ENCODE peak calls at places on chromosomes 4 and X, in five cellular contexts. V, G, A, S and R are unnamed samples.

GRCh38 chr4:161448550-161449180 is 715.1 kb downstream of the FSTL5 start:
- DNase-seq in S (no peak), A (no peak), V (no peak), G (no peak), R (no peak)

GRCh38 chrX:38304010-38304409 is 23.3 kb downstream of the RPGR start:
- DNase-seq in G (no peak), A (no peak), S (no peak), V (no peak), R (no peak)

GRCh38 chrX:35617836-35618235 is 180.3 kb upstream of the MAGEB16 start:
- DNase-seq in A (no peak), S (no peak), G (no peak), V (no peak), R (no peak)

GRCh38 chr4:129822708-129823504 is 727.0 kb downstream of the C4orf33 start:
- DNase-seq in S (peak), V (no peak), G (no peak), A (no peak), R (no peak)

GRCh38 chrX:133776072-133776471 is 209.3 kb downstream of the GPC3 start:
- DNase-seq in G (peak), S (no peak), V (no peak), A (no peak), R (no peak)

GRCh38 chrX:113058634-113059033 is 218.0 kb upstream of the AMOT start:
- DNase-seq in G (no peak), S (no peak), V (no peak), A (no peak), R (no peak)

GRCh38 chr4:138828926-138829325 is 186.7 kb upstream of the NOCT start:
- DNase-seq in S (no peak), A (no peak), G (no peak), V (no peak), R (no peak)

GRCh38 chrX:11758400-11759171 is 549 bp downstream of the MSL3 start:
- DNase-seq in V (peak), G (peak), A (peak), S (peak), R (peak)

GRCh38 chr4:147195386-147195785 is 249.7 kb upstream of the TTC29 start:
- DNase-seq in G (no peak), S (no peak), V (no peak), A (no peak), R (no peak)

GRCh38 chr4:147194604-147195003 is 248.9 kb upstream of the TTC29 start:
- DNase-seq in A (no peak), S (no peak), G (no peak), V (no peak), R (no peak)

GRCh38 chr4:147194107-147194506 is 248.4 kb upstream of the TTC29 start:
- DNase-seq in V (no peak), A (no peak), G (no peak), S (no peak), R (no peak)

GRCh38 chr4:147201016-147201415 is 255.4 kb upstream of the TTC29 start:
- DNase-seq in V (no peak), G (no peak), A (no peak), S (no peak), R (no peak)

GRCh38 chr4:147198411-147199051 is 252.9 kb upstream of the TTC29 start:
- DNase-seq in A (no peak), V (no peak), G (no peak), S (no peak), R (no peak)
- TF ChIP-seq CTCF in A (no peak), V (no peak), G (no peak), S (no peak), R (no peak)

GRCh38 chrX:108735087-108735679 is 1.2 kb downstream of the IRS4 start:
- DNase-seq in V (no peak), S (no peak), A (no peak), G (no peak), R (no peak)
- H3K4me3 ChIP-seq in V (no peak), S (peak), A (no peak), G (no peak), R (no peak)

GRCh38 chr4:40055873-40056721 is 553 bp upstream of the N4BP2 start:
- DNase-seq in V (peak), A (peak), G (peak), S (peak), R (no peak)
- TF ChIP-seq CTCF in V (no peak), A (no peak), G (no peak), S (no peak), R (no peak)

GRCh38 chr4:48022192-48022799 is 5.7 kb downstream of the NIPAL1 start:
- DNase-seq in S (no peak), A (no peak), G (no peak), V (no peak), R (no peak)

GRCh38 chr4:48021086-48021485 is 4.5 kb downstream of the NIPAL1 start:
- DNase-seq in V (no peak), G (no peak), A (no peak), S (no peak), R (no peak)

GRCh38 chr4:48025005-48025404 is 8.4 kb downstream of the NIPAL1 start:
- DNase-seq in S (no peak), A (no peak), V (no peak), G (no peak), R (no peak)

GRCh38 chr4:48027653-48028052 is 11.1 kb downstream of the NIPAL1 start:
- DNase-seq in A (no peak), G (no peak), V (no peak), S (no peak), R (no peak)

GRCh38 chr4:48024522-48024921 is 8.0 kb downstream of the NIPAL1 start:
- DNase-seq in A (no peak), V (no peak), G (no peak), S (no peak), R (no peak)
- H3K4me3 ChIP-seq in A (no peak), V (no peak), G (no peak), S (no peak), R (no peak)

GRCh38 chr4:116849620-116850019 is 235.8 kb downstream of the TRAM1L1 start:
- DNase-seq in G (no peak), V (no peak), A (no peak), S (no peak), R (no peak)
- TF ChIP-seq CTCF in G (no peak), V (peak), A (no peak), S (no peak), R (no peak)

DNA sequence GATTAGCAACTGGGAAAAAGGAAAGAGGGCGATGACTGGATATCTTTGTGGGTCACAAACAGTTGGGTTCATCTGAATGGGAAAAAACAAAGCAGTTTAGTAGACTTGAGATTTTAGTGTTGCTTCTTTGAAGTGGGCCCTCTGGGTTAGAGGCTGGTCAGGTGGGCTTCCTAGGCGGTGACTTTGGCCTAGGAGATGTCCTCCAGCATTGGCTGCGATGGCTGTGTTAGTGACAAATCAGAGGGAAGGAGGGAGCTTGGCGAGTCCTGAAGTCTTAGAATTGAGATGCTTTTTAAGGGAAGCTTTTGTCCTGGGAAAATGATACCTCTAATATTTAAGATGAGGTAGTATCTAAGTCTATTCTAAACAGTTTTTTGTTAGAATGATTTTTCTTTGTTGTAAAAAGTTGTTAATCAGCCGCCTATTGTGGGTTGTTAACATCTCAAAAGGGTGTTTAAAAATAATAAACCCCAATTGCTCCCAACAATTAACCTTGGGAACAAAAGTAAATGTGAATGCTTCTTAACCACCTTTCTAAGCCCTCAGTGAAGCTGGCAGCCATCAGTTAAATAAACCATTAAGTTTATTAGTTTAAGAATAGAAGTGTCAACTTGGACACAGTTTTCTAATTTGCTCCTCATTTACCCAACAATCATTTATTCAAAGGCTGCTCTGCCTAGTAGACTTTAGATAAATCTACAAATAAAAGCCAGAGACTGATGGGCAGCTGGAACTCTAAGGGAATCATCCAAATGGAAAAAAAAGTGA is 31.7 kb downstream of the DLG3 start:
- DNase-seq in G (no peak), S (no peak), V (no peak), A (no peak), R (no peak)
- H3K4me3 ChIP-seq in G (no peak), S (no peak), V (no peak), A (no peak), R (no peak)

GRCh38 chr4:134911941-134912340 is 710.4 kb upstream of the PABPC4L start:
- DNase-seq in V (no peak), S (no peak), G (no peak), A (no peak), R (no peak)

GRCh38 chr4:134905061-134905460 is 703.5 kb upstream of the PABPC4L start:
- DNase-seq in G (no peak), A (no peak), V (no peak), S (no peak), R (no peak)

DNA sequence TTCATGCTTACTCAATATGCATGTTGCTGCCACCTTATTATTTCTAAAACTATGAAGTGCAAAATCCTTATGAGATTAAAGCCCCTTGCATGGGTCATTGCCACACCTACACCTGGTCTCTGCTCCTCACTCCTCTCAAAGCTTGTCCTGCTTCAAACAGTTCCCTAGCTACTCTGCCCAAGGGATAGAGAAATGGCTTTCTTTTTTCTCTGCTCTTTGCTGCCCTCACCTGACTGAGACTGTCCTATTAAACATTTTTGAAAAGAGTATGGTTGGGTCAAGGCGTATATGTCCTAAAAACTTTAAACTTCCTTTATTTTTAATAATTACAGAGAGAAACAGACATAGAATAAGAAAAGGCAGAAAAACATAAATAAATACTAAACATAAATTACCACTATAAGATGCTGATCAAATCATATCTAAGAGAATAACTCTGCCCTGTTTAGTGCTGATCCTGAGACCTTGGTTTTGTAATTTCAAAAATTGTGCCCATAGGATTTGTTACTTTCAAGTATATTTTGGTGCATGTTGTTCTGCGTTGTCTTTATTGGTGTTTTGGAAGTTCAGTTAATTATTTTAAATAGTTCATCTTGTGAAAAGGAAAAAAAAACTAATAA is 704.9 kb upstream of the PABPC4L start:
- DNase-seq in V (no peak), A (no peak), S (no peak), G (no peak), R (no peak)
- TF ChIP-seq CTCF in V (peak), A (no peak), S (no peak), G (no peak), R (no peak)

GRCh38 chr4:4859799-4860380 is 425 bp downstream of the MSX1 start:
- DNase-seq in S (peak), V (no peak), G (no peak), A (no peak), R (no peak)

GRCh38 chr4:4860381-4860802 is 927 bp downstream of the MSX1 start:
- DNase-seq in V (no peak), A (no peak), S (no peak), G (no peak), R (no peak)

GRCh38 chr4:4860803-4861591 is 1.5 kb downstream of the MSX1 start:
- DNase-seq in V (no peak), A (no peak), G (no peak), S (no peak), R (no peak)

GRCh38 chr4:4862665-4863482 is 3.4 kb downstream of the MSX1 start:
- DNase-seq in A (no peak), S (peak), G (no peak), V (no peak), R (no peak)

DNA sequence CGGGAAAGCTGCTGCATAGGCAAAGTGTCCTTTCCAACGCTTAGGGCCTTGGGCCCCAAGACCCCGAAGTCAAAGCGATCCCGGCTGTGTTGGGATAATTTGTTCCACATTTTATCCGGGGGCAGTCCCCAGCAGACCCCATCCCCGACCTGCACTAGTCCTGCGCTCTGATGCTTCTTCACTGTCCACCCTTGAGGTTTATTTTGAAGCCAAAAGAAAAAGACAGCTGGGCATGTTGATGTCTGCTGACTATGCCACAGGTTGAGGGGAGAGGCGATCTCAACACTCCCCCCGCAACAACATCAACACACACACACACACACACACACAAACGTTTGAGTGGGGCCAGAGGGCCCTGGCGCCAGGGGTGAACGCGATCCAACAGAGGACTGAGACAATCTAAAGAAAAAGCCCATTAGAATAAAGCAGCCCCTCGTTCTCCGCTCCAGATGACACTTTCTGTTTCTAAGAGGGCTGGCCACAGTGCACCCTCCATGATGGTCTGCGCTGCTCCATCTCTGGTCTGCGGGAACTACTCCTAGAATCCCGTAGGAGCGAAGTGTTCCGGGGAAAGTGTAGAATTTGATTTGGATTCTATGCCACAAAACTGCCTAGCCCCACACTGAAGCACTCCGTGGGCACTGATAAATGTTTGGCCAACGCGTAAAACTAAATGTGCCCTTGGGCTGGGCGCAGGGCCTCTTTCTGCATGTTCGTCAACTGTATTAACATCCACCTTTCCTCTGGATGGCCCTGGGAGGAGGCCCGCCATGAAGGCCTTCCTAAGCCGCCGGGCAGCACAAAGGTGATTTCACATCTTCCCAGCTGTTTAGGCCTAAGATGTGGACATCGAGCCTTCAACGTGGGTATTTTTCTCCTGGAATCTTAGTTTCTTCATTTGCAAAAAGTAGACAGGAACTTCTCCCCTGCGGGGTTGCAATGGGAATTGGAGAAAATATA is 2.4 kb downstream of the MSX1 start:
- DNase-seq in G (no peak), S (peak), V (no peak), A (no peak), R (no peak)
- H3K4me3 ChIP-seq in G (no peak), S (peak), V (no peak), A (no peak), R (no peak)